ENCODE peak calls at places on chromosomes 3 and 15, in eight cellular contexts. F, D, I, Y, A, U, L and V are unnamed samples.

GRCh38 chr15:69926011-69926410 is 171.7 kb downstream of the TLE3 start:
- DNase-seq in F (no peak), D (no peak), I (peak; percentile 9), Y (no peak), A (no peak), U (no peak), L (no peak), V (no peak)

GRCh38 chr3:81446806-81447205 is 314.6 kb downstream of the GBE1 start:
- DNase-seq in F (no peak), D (no peak), I (peak; percentile 63), Y (no peak), A (no peak), U (no peak), L (no peak), V (no peak)

GRCh38 chr3:12486001-12486400 is 1.7 kb downstream of the TSEN2 start:
- DNase-seq in F (no peak), D (no peak), I (no peak), Y (no peak), A (no peak), U (no peak), L (no peak), V (no peak)

GRCh38 chr3:108804956-108805355 is 17.6 kb upstream of the TRAT1 start:
- DNase-seq in F (no peak), D (no peak), I (no peak), Y (no peak), A (no peak), U (no peak), L (no peak), V (no peak)

GRCh38 chr15:86082619-86083377 is 3.1 kb downstream of the AGBL1 start:
- DNase-seq in F (no peak), D (no peak), I (no peak), Y (no peak), A (no peak), U (no peak), L (no peak), V (no peak)

GRCh38 chr3:132892956-132893355 is 145.2 kb upstream of the TMEM108 start:
- DNase-seq in F (no peak), D (no peak), I (no peak), Y (no peak), A (no peak), U (no peak), L (no peak), V (no peak)

GRCh38 chr3:132317229-132317948 is at the start of gene ACP3:
- DNase-seq in F (peak; percentile 52), D (peak; percentile 62), I (peak; percentile 73), Y (peak; percentile 66), A (no peak), U (no peak), L (peak; percentile 12), V (no peak)

GRCh38 chr3:183823963-183824362 is 1.4 kb downstream of the MAP6D1 start:
- DNase-seq in F (no peak), D (no peak), I (no peak), Y (no peak), A (no peak), U (no peak), L (no peak), V (no peak)

GRCh38 chr3:105367063-105367405 is 325 bp downstream of the ALCAM start:
- DNase-seq in F (peak; percentile 61), D (peak; percentile 40), I (no peak), Y (no peak), A (no peak), U (no peak), L (no peak), V (no peak)

GRCh38 chr3:157544501-157545139 is 41.4 kb upstream of the VEPH1 start:
- DNase-seq in F (no peak), D (no peak), I (peak; percentile 89), Y (no peak), A (no peak), U (no peak), L (no peak), V (no peak)

GRCh38 chr3:186417791-186418190 is 55.8 kb upstream of the DGKG start:
- DNase-seq in F (no peak), D (no peak), I (peak; percentile 92), Y (no peak), A (no peak), U (no peak), L (peak; percentile 77), V (no peak)

GRCh38 chr3:184563569-184563925 is 2.0 kb downstream of the EPHB3 start:
- DNase-seq in F (no peak), D (no peak), I (no peak), Y (peak; percentile 71), A (no peak), U (no peak), L (no peak), V (no peak)

GRCh38 chr3:53342353-53342752 is 5.0 kb downstream of the DCP1A start:
- DNase-seq in F (no peak), D (peak; percentile 45), I (peak; percentile 55), Y (no peak), A (no peak), U (no peak), L (no peak), V (no peak)

GRCh38 chr15:75224281-75224680 is 22.6 kb downstream of the C15orf39 start:
- DNase-seq in F (no peak), D (no peak), I (no peak), Y (no peak), A (no peak), U (no peak), L (no peak), V (no peak)

GRCh38 chr3:16800361-16800760 is 84.4 kb upstream of the PLCL2 start:
- DNase-seq in F (no peak), D (no peak), I (no peak), Y (no peak), A (no peak), U (no peak), L (no peak), V (no peak)

GRCh38 chr15:98111806-98112205 is 151.3 kb downstream of the ARRDC4 start:
- DNase-seq in F (no peak), D (no peak), I (no peak), Y (no peak), A (no peak), U (no peak), L (no peak), V (no peak)

GRCh38 chr3:55524565-55525244 is 37.6 kb upstream of the WNT5A start:
- DNase-seq in F (no peak), D (no peak), I (peak; percentile 69), Y (no peak), A (no peak), U (no peak), L (peak; percentile 4), V (no peak)
- TF ChIP-seq CTCF in F (no peak), D (no peak), I (no peak), Y (no peak), A (no peak), U (no peak), L (no peak), V (no peak)

DNA sequence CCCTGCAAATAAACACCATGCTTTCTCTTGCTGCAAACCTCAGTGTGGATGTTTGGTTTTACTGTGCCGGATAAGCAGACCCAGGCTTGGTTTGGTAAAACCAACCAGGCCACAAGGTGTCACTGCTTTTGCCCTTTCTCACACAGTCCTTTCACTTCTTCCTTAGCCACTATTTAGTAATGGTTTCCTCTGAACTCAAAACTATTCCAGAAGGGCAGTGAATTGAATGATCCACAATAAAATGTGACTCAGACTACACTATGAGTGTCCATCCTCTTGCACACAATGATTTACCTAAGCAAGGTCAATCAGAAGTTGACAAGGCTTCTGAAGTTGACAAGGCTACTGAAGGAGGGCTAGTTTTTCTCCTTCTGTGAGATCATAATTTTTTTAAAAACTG is 552.4 kb upstream of the CCDC54 start:
- DNase-seq in F (no peak), D (no peak), I (peak; percentile 71), Y (peak; percentile 71), A (no peak), U (no peak), L (no peak), V (no peak)
- TF ChIP-seq CTCF in F (no peak), D (no peak), I (peak; percentile 46), Y (peak; percentile 73), A (no peak), U (no peak), L (peak; percentile 50), V (no peak)

GRCh38 chr3:121152573-121152972 is 244.6 kb downstream of the STXBP5L start:
- DNase-seq in F (no peak), D (no peak), I (peak; percentile 34), Y (peak; percentile 44), A (no peak), U (no peak), L (no peak), V (no peak)
- TF ChIP-seq CTCF in F (no peak), D (no peak), I (no peak), Y (peak; percentile 64), A (no peak), U (peak; percentile 40), L (no peak), V (no peak)

GRCh38 chr3:18045296-18045880 is 303.0 kb upstream of the TBC1D5 start:
- DNase-seq in F (no peak), D (no peak), I (no peak), Y (no peak), A (no peak), U (no peak), L (no peak), V (no peak)

GRCh38 chr3:18049101-18049500 is 306.7 kb upstream of the TBC1D5 start:
- DNase-seq in F (no peak), D (no peak), I (no peak), Y (no peak), A (no peak), U (no peak), L (no peak), V (no peak)

GRCh38 chr3:18046531-18046930 is 304.1 kb upstream of the TBC1D5 start:
- DNase-seq in F (no peak), D (no peak), I (no peak), Y (no peak), A (no peak), U (no peak), L (no peak), V (no peak)

GRCh38 chr3:18046131-18046530 is 303.7 kb upstream of the TBC1D5 start:
- DNase-seq in F (no peak), D (no peak), I (no peak), Y (no peak), A (no peak), U (no peak), L (no peak), V (no peak)

GRCh38 chr3:18047052-18047451 is 304.6 kb upstream of the TBC1D5 start:
- DNase-seq in F (no peak), D (no peak), I (peak; percentile 25), Y (no peak), A (no peak), U (no peak), L (no peak), V (no peak)
- TF ChIP-seq CTCF in F (no peak), D (no peak), I (no peak), Y (no peak), A (no peak), U (no peak), L (no peak), V (no peak)

DNA sequence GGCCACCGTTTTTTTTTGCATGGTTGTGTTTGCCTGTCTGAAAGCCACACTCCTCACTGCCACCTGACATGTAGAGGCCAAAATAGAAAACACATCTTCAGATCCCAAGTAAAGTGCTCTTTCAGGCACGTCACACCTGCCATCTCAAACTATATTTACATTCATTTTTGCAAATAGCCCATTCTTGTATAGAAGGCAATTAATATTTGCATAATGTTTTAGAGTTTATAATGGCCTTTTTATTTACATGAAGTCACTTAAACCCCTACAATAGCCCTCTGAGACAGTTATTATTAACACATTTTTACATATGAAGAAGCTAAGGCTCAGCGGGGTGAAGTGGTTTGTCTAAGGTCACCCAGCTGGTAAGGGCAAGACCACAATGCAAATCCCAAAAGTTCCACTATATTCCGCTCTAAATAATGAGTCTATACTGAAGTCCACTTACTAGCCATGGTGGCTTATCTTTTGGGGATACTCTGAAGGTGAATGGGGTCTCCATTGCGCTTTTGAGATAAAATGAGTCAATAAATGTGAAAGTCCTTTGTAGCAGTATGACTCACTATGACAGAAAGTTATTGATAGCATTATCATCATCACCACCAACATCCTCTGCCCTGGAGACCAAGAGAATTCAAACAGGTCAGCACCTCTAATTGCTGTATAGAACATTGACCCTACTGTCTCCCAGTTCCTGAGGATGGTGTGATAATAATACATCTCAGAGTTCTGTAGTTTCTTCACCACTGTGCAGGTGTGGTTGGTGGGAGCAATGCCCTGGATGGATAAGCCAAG is 155.9 kb upstream of the BCL6 start:
- DNase-seq in F (no peak), D (no peak), I (no peak), Y (no peak), A (no peak), U (no peak), L (no peak), V (no peak)
- TF ChIP-seq CTCF in F (no peak), D (no peak), I (no peak), Y (no peak), A (no peak), U (no peak), L (no peak), V (no peak)